ENCODE peak calls at places on chromosome 5, in six cellular contexts. Y is uterus, T is thyroid gland, Q is adrenal gland, V is A549, E is sigmoid colon. L is an unnamed sample. For H3K4me1, the result is how much of the 10 kb centered on the place peaks cover.

GRCh38 chr5:116472274-116472673 is 102.3 kb downstream of the SEMA6A start:
- DNase-seq in Y (no peak), T (no peak), Q (no peak), V (no peak), E (no peak), L (no peak)

GRCh38 chr5:173644700-173645436 is 28.4 kb upstream of the BOD1 start:
- DNase-seq in Y (no peak), T (no peak), Q (no peak), V (no peak), E (no peak), L (no peak)

GRCh38 chr5:129852747-129853352 is 51.4 kb upstream of the CHSY3 start:
- DNase-seq in Y (peak), T (peak), Q (peak), V (peak), E (peak), L (peak)

GRCh38 chr5:132272341-132273210 is 15.1 kb downstream of the PDLIM4 start:
- DNase-seq in Y (peak), T (no peak), Q (no peak), V (peak), E (peak), L (peak)

GRCh38 chr5:174418809-174419522 is 305.4 kb upstream of the MSX2 start:
- DNase-seq in Y (no peak), T (peak), Q (no peak), V (peak), E (no peak), L (no peak)

GRCh38 chr5:13107553-13107952 is 836.9 kb downstream of the DNAH5 start:
- DNase-seq in Y (no peak), T (no peak), Q (no peak), V (no peak), E (no peak), L (no peak)

GRCh38 chr5:13976867-13977479 is 32.5 kb upstream of the DNAH5 start:
- DNase-seq in Y (no peak), T (no peak), Q (no peak), V (peak), E (no peak), L (no peak)

GRCh38 chr5:92890841-92891244 is 690.2 kb downstream of the NR2F1-AS1 start:
- DNase-seq in Y (no peak), T (no peak), Q (no peak), V (no peak), E (no peak), L (no peak)

GRCh38 chr5:74361406-74362358 is 278.8 kb downstream of the ENC1 start:
- DNase-seq in Y (no peak), T (no peak), Q (no peak), V (no peak), E (no peak), L (no peak)

GRCh38 chr5:59279979-59280378 is 613.5 kb downstream of the PDE4D start:
- DNase-seq in Y (no peak), T (no peak), Q (no peak), V (no peak), E (no peak), L (no peak)

GRCh38 chr5:56638061-56638621 is 177.2 kb upstream of the MAP3K1 start:
- DNase-seq in Y (no peak), T (no peak), Q (no peak), V (peak), E (no peak), L (no peak)

GRCh38 chr5:57032151-57032551 is 80.2 kb upstream of the MIER3 start:
- DNase-seq in Y (no peak), T (no peak), Q (peak), V (peak), E (no peak), L (peak)

GRCh38 chr5:107820339-107820880 is 149.7 kb upstream of the EFNA5 start:
- DNase-seq in Y (no peak), T (no peak), Q (no peak), V (no peak), E (no peak), L (no peak)

GRCh38 chr5:145540375-145540774 is 294.8 kb downstream of the PRELID2 start:
- DNase-seq in Y (no peak), T (no peak), Q (no peak), V (no peak), E (no peak), L (no peak)

GRCh38 chr5:142235870-142236672 is 88.8 kb downstream of the SPRY4 start:
- DNase-seq in Y (no peak), T (no peak), Q (no peak), V (no peak), E (no peak), L (no peak)

GRCh38 chr5:55773057-55773456 is 35.2 kb downstream of the DDX4 start:
- DNase-seq in Y (no peak), T (no peak), Q (no peak), V (peak), E (no peak), L (no peak)

GRCh38 chr5:156981481-156981880 is 18.5 kb upstream of the TIMD4 start:
- DNase-seq in Y (no peak), T (no peak), Q (no peak), V (no peak), E (no peak), L (no peak)

DNA sequence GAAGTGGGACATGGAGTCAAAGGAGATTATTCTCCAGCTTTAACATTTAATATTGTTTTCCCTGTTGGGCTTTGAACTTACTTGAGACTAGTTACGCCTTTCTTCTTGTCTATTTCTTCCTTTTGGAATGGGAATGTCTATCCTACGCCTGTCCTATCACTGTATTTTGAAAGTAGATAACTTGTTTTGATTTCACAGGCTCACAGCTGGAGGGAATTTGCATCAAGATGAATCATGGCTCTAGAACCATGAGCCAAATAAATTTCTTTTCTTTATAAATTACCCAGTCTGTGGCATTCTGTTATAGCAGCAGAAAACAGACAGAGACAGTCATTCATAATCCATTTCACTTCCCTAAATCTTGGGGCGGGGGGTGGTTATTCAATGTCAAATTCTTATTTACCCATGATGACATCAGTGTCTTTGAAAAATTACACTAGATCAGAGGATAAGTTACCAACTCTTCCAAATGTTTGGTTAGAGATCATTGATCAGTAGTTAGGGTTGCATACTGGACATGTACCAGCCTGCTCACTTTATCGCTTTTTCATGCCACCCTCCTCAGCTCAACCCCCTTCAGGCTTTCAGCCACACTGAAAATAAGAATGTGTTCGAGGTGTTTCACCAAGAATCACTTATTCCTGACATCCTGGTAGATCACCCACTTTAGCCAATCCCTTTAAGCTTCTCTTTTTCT is 419.6 kb upstream of the PIK3R1 start:
- DNase-seq in Y (no peak), T (no peak), Q (no peak), V (no peak), E (no peak), L (no peak)
- TF ChIP-seq POLR2A in Y (no peak), T (no peak), Q (no peak), V (no peak), E (no peak), L (no peak)

DNA sequence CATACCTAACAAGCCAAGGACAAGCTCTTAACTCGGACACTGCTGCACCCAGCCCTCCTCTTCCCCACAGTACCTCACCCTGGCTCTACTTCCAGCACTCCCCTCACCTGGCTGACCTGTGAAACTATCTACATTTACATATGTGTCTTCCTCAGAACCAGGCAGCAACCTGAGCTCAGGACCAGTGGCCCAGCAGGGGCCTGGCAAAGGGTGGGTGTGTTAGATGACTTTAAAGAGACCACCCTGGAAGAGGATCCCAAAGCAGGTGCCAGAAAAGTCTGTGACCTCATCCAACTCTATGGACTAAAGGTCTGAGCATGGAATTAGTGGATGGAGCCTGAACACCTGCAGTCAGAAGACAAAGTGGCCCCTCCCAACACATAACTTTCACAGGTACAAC is 400.9 kb downstream of the SPOCK1 start:
- DNase-seq in Y (no peak), T (no peak), Q (no peak), V (no peak), E (no peak), L (no peak)
- H3K4me1 ChIP-seq in Y (under half), T (under half), Q (under half), V (under half), E (under half), L (under half)

DNA sequence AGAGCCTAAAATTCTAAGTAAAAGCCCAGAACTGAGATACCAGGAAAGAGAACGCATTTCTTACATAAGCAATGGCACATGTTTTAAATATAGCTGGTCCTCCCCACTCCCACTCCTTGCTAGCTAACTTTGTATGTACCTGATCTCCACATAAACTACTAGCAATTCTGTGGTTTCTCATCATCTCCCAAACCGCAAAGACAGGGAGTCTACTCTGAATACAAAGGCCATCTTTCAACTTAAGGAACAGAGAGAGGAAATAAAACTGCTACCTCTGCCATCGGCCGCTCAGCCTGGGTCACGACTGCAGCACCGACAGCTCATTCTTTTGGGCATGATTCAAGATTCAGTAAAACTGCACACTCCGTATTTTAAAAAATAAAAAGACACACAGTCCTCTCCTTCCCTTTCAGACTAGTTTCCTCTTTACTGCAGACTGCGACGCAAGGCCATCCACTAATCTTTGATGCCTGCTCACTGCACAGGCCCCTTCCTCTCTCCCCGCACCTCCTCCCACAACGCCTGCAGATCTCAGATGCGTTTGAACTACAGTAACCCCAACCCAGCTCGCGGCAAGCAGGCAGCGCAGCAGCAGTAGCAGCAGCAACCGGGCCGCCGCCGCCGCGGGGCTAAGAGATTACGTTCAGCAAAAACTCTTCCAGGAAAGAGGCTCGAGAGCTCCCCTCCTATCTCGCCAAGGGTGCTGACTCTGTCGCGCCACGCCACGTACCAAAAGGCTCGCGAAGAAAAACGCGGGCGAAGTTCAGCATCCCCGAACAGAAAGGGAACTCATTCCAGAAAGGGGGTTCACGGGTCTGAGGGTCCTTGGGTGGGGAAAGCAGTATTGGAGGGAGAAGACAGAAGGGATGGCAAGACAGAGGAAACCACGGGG is 1.5 kb downstream of the RNF145 start:
- DNase-seq in Y (peak), T (peak), Q (peak), V (peak), E (peak), L (peak)
- TF ChIP-seq POLR2A in Y (peak), T (peak), Q (peak), V (peak), E (peak), L (peak)

GRCh38 chr5:178624626-178625546 is 2.0 kb downstream of the CLK4 start:
- DNase-seq in Y (no peak), T (peak), Q (no peak), V (no peak), E (no peak), L (no peak)

GRCh38 chr5:178627259-178627598 is 379 bp upstream of the CLK4 start:
- DNase-seq in Y (no peak), T (no peak), Q (no peak), V (no peak), E (no peak), L (no peak)

GRCh38 chr5:178626484-178627258 is at the start of gene CLK4:
- DNase-seq in Y (peak), T (peak), Q (peak), V (peak), E (peak), L (peak)

GRCh38 chr5:178622679-178623247 is 4.1 kb downstream of the CLK4 start:
- DNase-seq in Y (no peak), T (no peak), Q (no peak), V (no peak), E (no peak), L (no peak)

DNA sequence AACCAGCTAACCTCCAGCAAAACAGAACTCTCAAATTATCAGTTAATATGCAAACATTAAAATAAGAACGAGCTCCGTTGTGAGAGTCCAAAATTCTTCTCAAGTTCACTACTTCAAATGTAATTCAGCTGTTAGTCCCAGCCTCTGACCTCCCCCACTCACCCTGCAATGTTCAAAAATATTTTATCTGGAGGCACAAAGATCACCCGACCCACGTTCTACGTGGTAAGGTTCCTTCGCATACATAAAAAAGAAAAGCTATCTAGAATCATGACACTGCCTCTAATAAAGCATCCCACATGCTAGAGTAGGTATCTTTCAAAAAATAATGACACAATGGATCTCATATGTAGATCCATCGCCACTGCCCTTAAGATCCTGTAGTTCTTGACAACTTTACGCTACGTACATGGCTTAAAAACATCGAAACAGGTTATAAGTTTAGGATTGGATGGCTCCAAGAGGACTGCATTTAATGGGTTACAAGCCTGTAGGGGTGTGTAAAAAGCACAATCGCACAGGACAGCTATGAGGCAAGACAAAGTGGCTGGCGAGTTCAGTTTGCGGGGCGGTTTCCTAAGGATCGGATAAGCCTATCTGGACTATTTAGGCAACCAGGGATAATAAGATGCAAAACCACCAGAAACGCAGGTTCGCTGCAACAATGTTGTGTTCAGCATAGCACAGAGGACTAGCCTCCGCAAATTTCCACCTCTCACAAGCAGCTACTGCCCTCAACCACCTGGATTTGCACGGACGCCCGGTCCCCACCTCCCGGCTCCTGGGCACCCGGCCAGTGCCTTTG is 969 bp downstream of the CLK4 start:
- DNase-seq in Y (no peak), T (no peak), Q (no peak), V (no peak), E (no peak), L (no peak)
- H3K4me1 ChIP-seq in Y (under half), T (under half), Q (under half), V (under half), E (under half), L (under half)

DNA sequence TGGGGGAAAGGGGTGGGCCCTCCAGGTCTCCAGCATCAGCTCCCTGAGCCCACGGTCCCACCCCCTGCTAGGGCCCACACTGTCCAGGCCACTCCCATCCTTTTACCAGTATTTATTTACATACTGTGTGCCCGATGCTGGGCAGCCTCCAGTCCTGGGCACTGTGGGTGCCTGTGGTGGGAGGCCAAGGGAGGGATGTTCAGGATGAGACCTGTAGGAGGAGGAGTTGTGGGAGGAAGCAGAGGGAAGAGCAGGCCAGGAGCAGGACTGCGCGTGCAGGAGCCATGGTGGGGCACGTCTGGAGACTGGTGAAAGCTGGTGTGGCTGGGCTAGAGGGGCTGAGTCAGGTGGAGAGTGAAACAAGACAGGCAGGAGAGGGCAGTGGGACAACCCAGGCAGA is 267.4 kb downstream of the HSPA4 start:
- DNase-seq in Y (no peak), T (no peak), Q (no peak), V (no peak), E (no peak), L (no peak)
- TF ChIP-seq POLR2A in Y (no peak), T (no peak), Q (no peak), V (no peak), E (no peak), L (no peak)